ENCODE peak calls at places on chromosomes 3 and 15, in five cellular contexts. One of them, this sample, is unnamed.

GRCh38 chr3:79233431-79234060 is 534.3 kb downstream of the ROBO1 start:
- DNase-seq in WTC11: no peak
- DNase-seq in substantia nigra: no peak
- DNase-seq in CD8-positive, alpha-beta T cell: no peak
- DNase-seq in NCI-H69: no peak
- DNase-seq in this sample: no peak

GRCh38 chr3:115790759-115791158 is 167.4 kb downstream of the GAP43 start:
- DNase-seq in WTC11: no peak
- DNase-seq in substantia nigra: no peak
- DNase-seq in CD8-positive, alpha-beta T cell: no peak
- DNase-seq in NCI-H69: peak
- DNase-seq in this sample: no peak

GRCh38 chr15:39434126-39434525 is 146.8 kb upstream of the THBS1 start:
- DNase-seq in WTC11: no peak
- DNase-seq in substantia nigra: no peak
- DNase-seq in CD8-positive, alpha-beta T cell: no peak
- DNase-seq in NCI-H69: no peak
- DNase-seq in this sample: no peak

GRCh38 chr3:185308126-185308754 is 54.4 kb upstream of the EHHADH start:
- DNase-seq in WTC11: peak
- DNase-seq in substantia nigra: no peak
- DNase-seq in CD8-positive, alpha-beta T cell: no peak
- DNase-seq in NCI-H69: peak
- DNase-seq in this sample: peak

GRCh38 chr15:78804391-78804792 is 6.9 kb downstream of the ADAMTS7 start:
- DNase-seq in WTC11: peak
- DNase-seq in substantia nigra: no peak
- DNase-seq in CD8-positive, alpha-beta T cell: no peak
- DNase-seq in NCI-H69: peak
- DNase-seq in this sample: no peak

GRCh38 chr15:72231847-72232461 is 964 bp upstream of the PKM start:
- DNase-seq in WTC11: no peak
- DNase-seq in substantia nigra: no peak
- DNase-seq in CD8-positive, alpha-beta T cell: peak
- DNase-seq in NCI-H69: peak
- DNase-seq in this sample: peak

GRCh38 chr3:59286791-59287531 is 237.1 kb upstream of the CFAP20DC start:
- DNase-seq in WTC11: no peak
- DNase-seq in substantia nigra: no peak
- DNase-seq in CD8-positive, alpha-beta T cell: no peak
- DNase-seq in NCI-H69: peak
- DNase-seq in this sample: peak

GRCh38 chr3:99549220-99549619 is 89.2 kb upstream of the COL8A1 start:
- DNase-seq in WTC11: no peak
- DNase-seq in substantia nigra: no peak
- DNase-seq in CD8-positive, alpha-beta T cell: no peak
- DNase-seq in NCI-H69: no peak
- DNase-seq in this sample: no peak

GRCh38 chr15:31758126-31758525 is 272.2 kb upstream of the CHRNA7 start:
- DNase-seq in WTC11: no peak
- DNase-seq in substantia nigra: peak
- DNase-seq in CD8-positive, alpha-beta T cell: no peak
- DNase-seq in NCI-H69: peak
- DNase-seq in this sample: no peak

GRCh38 chr15:100125627-100126231 is 216.0 kb downstream of the ADAMTS17 start:
- DNase-seq in WTC11: no peak
- DNase-seq in substantia nigra: no peak
- DNase-seq in CD8-positive, alpha-beta T cell: no peak
- DNase-seq in NCI-H69: no peak
- DNase-seq in this sample: no peak

GRCh38 chr3:72341380-72341770 is 506.9 kb downstream of the SHQ1 start:
- DNase-seq in WTC11: no peak
- DNase-seq in substantia nigra: no peak
- DNase-seq in CD8-positive, alpha-beta T cell: no peak
- DNase-seq in NCI-H69: no peak
- DNase-seq in this sample: no peak